ENCODE peak calls at places on chromosomes 16 and 17, in ten cellular contexts. M, A, B, C, G, J, N, E, T and D are unnamed samples.

GRCh38 chr17:17487998-17488397 is 8.2 kb downstream of the RASD1 start:
- DNase-seq in M (no peak), A (no peak), B (no peak), C (no peak), G (no peak), J (no peak), N (no peak), E (no peak), T (no peak), D (no peak)

GRCh38 chr16:87132361-87133014 is 184.7 kb downstream of the C16orf95 start:
- DNase-seq in M (no peak), A (no peak), B (peak; percentile 22), C (peak; percentile 26), G (no peak), J (peak; percentile 96), N (no peak), E (no peak), T (peak; percentile 49), D (no peak)

GRCh38 chr17:16980813-16981731 is 9.2 kb upstream of the TNFRSF13B start:
- DNase-seq in M (peak; percentile 40), A (no peak), B (no peak), C (no peak), G (peak; percentile 36), J (peak; percentile 31), N (no peak), E (no peak), T (peak; percentile 55), D (no peak)

GRCh38 chr16:11152205-11152604 is 103.8 kb downstream of the SOCS1 start:
- DNase-seq in M (no peak), A (no peak), B (no peak), C (no peak), G (no peak), J (no peak), N (no peak), E (no peak), T (no peak), D (no peak)

GRCh38 chr17:1713878-1714487 is 3.8 kb upstream of the TLCD2 start:
- DNase-seq in M (peak; percentile 62), A (peak; percentile 86), B (peak; percentile 78), C (peak; percentile 64), G (peak; percentile 93), J (peak; percentile 49), N (peak; percentile 92), E (no peak), T (peak; percentile 56), D (peak; percentile 78)

GRCh38 chr17:64252831-64253230 is 10.2 kb downstream of the TEX2 start:
- DNase-seq in M (no peak), A (no peak), B (no peak), C (no peak), G (no peak), J (peak; percentile 36), N (no peak), E (no peak), T (no peak), D (no peak)

GRCh38 chr16:68396481-68396880 is 51.8 kb downstream of the SMPD3 start:
- DNase-seq in M (no peak), A (peak; percentile 32), B (peak; percentile 50), C (peak; percentile 44), G (no peak), J (peak; percentile 53), N (peak; percentile 32), E (no peak), T (peak; percentile 55), D (peak; percentile 51)

GRCh38 chr17:61537264-61537771 is 53.7 kb downstream of the NACA2 start:
- DNase-seq in M (no peak), A (no peak), B (no peak), C (no peak), G (no peak), J (no peak), N (no peak), E (no peak), T (no peak), D (no peak)

GRCh38 chr17:40547079-40547784 is 18.0 kb downstream of the CCR7 start:
- DNase-seq in M (peak; percentile 44), A (no peak), B (no peak), C (no peak), G (peak; percentile 35), J (no peak), N (no peak), E (no peak), T (no peak), D (peak; percentile 34)

GRCh38 chr16:68251812-68252211 is 6.6 kb downstream of the PLA2G15 start:
- DNase-seq in M (peak; percentile 84), A (no peak), B (no peak), C (no peak), G (no peak), J (no peak), N (no peak), E (no peak), T (no peak), D (no peak)

GRCh38 chr17:80619535-80620235 is 75.0 kb downstream of the RPTOR start:
- DNase-seq in M (no peak), A (peak; percentile 39), B (peak; percentile 60), C (peak; percentile 84), G (no peak), J (no peak), N (no peak), E (no peak), T (peak; percentile 89), D (no peak)

GRCh38 chr17:50916026-50916707 is 50.0 kb upstream of the TOB1 start:
- DNase-seq in M (no peak), A (no peak), B (no peak), C (no peak), G (no peak), J (no peak), N (no peak), E (no peak), T (peak; percentile 42), D (no peak)

GRCh38 chr17:15892679-15893332 is 52.1 kb upstream of the ADORA2B start:
- DNase-seq in M (no peak), A (peak; percentile 81), B (peak; percentile 14), C (no peak), G (no peak), J (no peak), N (no peak), E (no peak), T (peak; percentile 94), D (no peak)

GRCh38 chr16:23962001-23962400 is 126.2 kb downstream of the PRKCB start:
- DNase-seq in M (no peak), A (no peak), B (no peak), C (no peak), G (no peak), J (no peak), N (no peak), E (no peak), T (no peak), D (no peak)

GRCh38 chr16:29814592-29814991 is 1.4 kb upstream of the PAGR1 start:
- DNase-seq in M (no peak), A (no peak), B (no peak), C (no peak), G (no peak), J (no peak), N (peak; percentile 36), E (no peak), T (no peak), D (no peak)

GRCh38 chr16:83952940-83953795 is at the start of gene OSGIN1:
- DNase-seq in M (peak; percentile 97), A (peak; percentile 97), B (peak; percentile 92), C (peak; percentile 93), G (peak; percentile 81), J (peak; percentile 97), N (peak; percentile 54), E (peak; percentile 63), T (peak; percentile 88), D (peak; percentile 90)

GRCh38 chr17:66684256-66684655 is 150.7 kb upstream of the CACNG5 start:
- DNase-seq in M (no peak), A (no peak), B (no peak), C (no peak), G (no peak), J (no peak), N (no peak), E (no peak), T (peak; percentile 33), D (no peak)
- H3K4me1 ChIP-seq in M (no peaks in the 10 kb centered on the region), A (peaks cover 34% of the 10 kb centered on the region), B (peaks cover 17% of the 10 kb centered on the region), C (peaks cover 11% of the 10 kb centered on the region), G (no peaks in the 10 kb centered on the region), J (peaks cover 6% of the 10 kb centered on the region), N (no peaks in the 10 kb centered on the region), E (no peaks in the 10 kb centered on the region), T (peaks cover 14% of the 10 kb centered on the region), D (no peaks in the 10 kb centered on the region)

GRCh38 chr17:12313786-12314185 is 293.1 kb downstream of the MAP2K4 start:
- DNase-seq in M (no peak), A (no peak), B (no peak), C (no peak), G (no peak), J (no peak), N (no peak), E (no peak), T (no peak), D (no peak)
- H3K4me1 ChIP-seq in M (no peaks in the 10 kb centered on the region), A (no peaks in the 10 kb centered on the region), B (no peaks in the 10 kb centered on the region), C (no peaks in the 10 kb centered on the region), G (no peaks in the 10 kb centered on the region), J (peaks cover 4% of the 10 kb centered on the region), N (no peaks in the 10 kb centered on the region), E (no peaks in the 10 kb centered on the region), T (no peaks in the 10 kb centered on the region), D (no peaks in the 10 kb centered on the region)

DNA sequence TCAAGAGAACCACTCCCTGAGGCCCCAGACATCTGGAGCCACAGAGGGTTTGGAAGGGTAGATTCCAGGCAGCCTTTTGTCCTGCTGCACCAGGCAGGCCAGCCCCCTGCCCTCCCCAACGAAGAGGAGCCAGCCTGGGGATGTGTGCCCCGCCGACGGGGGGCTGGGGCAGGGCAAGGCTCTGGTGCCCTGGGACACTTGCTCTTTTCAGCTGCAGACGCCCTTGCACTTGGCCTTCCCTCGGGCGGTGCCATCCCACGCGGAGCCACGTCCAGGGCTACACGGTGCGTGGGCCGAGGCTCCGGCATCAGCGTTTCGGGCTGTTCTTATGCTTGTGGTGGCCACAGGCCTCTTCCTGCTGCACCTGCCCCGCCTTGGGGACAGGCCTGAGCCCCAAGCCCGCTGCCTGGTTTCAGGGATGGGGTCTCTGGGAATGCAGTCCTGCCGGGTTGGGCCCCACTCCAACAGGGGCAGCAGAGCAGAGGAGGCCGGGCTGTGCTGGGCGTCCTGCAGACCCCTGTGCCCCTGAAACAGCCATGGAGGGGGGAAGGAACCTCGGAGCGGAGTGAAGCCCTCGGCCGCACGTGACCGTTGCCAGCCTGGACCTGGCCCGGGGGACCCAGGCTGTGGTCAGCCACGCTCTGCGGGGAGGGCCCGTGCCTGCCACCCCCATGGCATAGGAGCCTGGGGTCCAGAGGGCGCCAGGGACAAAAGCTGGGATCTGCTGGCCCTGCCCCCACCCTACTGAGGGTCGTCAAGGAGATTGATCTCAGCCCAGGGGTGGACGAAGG is 566 bp upstream of the WFIKKN1 start:
- DNase-seq in M (peak; percentile 48), A (no peak), B (no peak), C (no peak), G (no peak), J (no peak), N (no peak), E (no peak), T (no peak), D (no peak)
- H3K4me1 ChIP-seq in M (peaks cover 29% of the 10 kb centered on the region), A (peaks cover 50% of the 10 kb centered on the region), B (peaks cover 5% of the 10 kb centered on the region), C (peaks cover 29% of the 10 kb centered on the region), G (no peaks in the 10 kb centered on the region), J (peaks cover 22% of the 10 kb centered on the region), N (peaks cover 13% of the 10 kb centered on the region), E (peaks cover 27% of the 10 kb centered on the region), T (peaks cover 17% of the 10 kb centered on the region), D (no peaks in the 10 kb centered on the region)

DNA sequence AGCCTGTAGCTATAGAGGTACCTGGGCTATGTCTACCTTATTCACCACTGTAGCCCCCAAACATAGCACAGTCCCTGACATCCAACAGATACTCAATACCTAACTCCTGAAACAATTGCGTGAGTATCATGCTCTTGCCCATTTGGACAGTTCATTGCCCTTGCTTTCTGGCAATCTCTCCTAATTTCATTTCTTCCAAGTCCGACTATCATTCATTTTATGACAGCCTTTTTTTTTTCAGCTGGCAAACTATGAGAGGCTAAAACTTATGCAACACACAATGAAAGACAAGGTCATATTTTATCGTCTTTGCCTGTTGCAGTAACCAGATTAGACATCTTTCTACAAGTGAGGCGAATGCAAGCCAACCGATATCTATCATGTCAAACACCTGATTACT is 169.2 kb downstream of the RBFOX1 start:
- DNase-seq in M (no peak), A (no peak), B (no peak), C (no peak), G (no peak), J (no peak), N (no peak), E (no peak), T (no peak), D (no peak)
- H3K4me1 ChIP-seq in M (peaks cover 81% of the 10 kb centered on the region), A (no peaks in the 10 kb centered on the region), B (no peaks in the 10 kb centered on the region), C (no peaks in the 10 kb centered on the region), G (no peaks in the 10 kb centered on the region), J (no peaks in the 10 kb centered on the region), N (no peaks in the 10 kb centered on the region), E (no peaks in the 10 kb centered on the region), T (no peaks in the 10 kb centered on the region), D (no peaks in the 10 kb centered on the region)